ENCODE peak calls at places on chromosomes 5 and 9, in six cellular contexts. L is cardiac muscle cell, B is HTR-8/SVneo, A is NCI-H345, F is iPS-NIHi11, M is stomach. T is an unnamed sample.

GRCh38 chr5:64458948-64459347 is 46.9 kb upstream of the RGS7BP start:
- DNase-seq in L (no peak), B (no peak), A (no peak), F (no peak), M (no peak), T (no peak)

GRCh38 chr5:95822038-95822407 is 503 bp downstream of the GLRX start:
- DNase-seq in L (peak), B (peak), A (peak), F (peak), M (peak), T (peak)

GRCh38 chr5:38420691-38421395 is 135.6 kb downstream of the LIFR start:
- DNase-seq in L (peak), B (peak), A (peak), F (peak), M (peak), T (peak)

GRCh38 chr5:141641634-141642278 is 5.0 kb downstream of the RELL2 start:
- DNase-seq in L (peak), B (peak), A (no peak), F (no peak), M (no peak), T (no peak)

GRCh38 chr9:13674926-13675637 is 395.6 kb upstream of the MPDZ start:
- DNase-seq in L (no peak), B (no peak), A (no peak), F (no peak), M (no peak), T (no peak)

GRCh38 chr5:9775339-9775738 is 145.2 kb upstream of the TAS2R1 start:
- DNase-seq in L (peak), B (no peak), A (no peak), F (no peak), M (no peak), T (no peak)

GRCh38 chr5:83244516-83244915 is 167.2 kb downstream of the XRCC4 start:
- DNase-seq in L (no peak), B (no peak), A (no peak), F (no peak), M (no peak), T (no peak)

GRCh38 chr9:85040806-85041575 is 371.5 kb downstream of the NTRK2 start:
- DNase-seq in L (peak), B (no peak), A (no peak), F (no peak), M (no peak), T (no peak)

GRCh38 chr5:16271851-16272250 is 92.3 kb upstream of the MARCHF11 start:
- DNase-seq in L (no peak), B (no peak), A (peak), F (no peak), M (no peak), T (no peak)

GRCh38 chr9:36485647-36486453 is 85.8 kb upstream of the RNF38 start:
- DNase-seq in L (no peak), B (peak), A (no peak), F (peak), M (no peak), T (no peak)

GRCh38 chr5:17401509-17402290 is 96.3 kb upstream of the TAF11L2 start:
- DNase-seq in L (no peak), B (no peak), A (peak), F (no peak), M (no peak), T (no peak)

GRCh38 chr5:32598270-32598937 is 13.0 kb downstream of the SUB1 start:
- DNase-seq in L (no peak), B (no peak), A (no peak), F (no peak), M (no peak), T (no peak)

GRCh38 chr9:32350682-32351081 is 33.8 kb upstream of the ACO1 start:
- DNase-seq in L (peak), B (peak), A (peak), F (no peak), M (no peak), T (no peak)

GRCh38 chr9:130414081-130414731 is 30.6 kb upstream of the ASS1 start:
- DNase-seq in L (no peak), B (no peak), A (no peak), F (no peak), M (no peak), T (peak)

T was measured in NCI-H2171.